ENCODE peak calls at places on chromosomes 13 and 19, in five cellular contexts. L is CD8-positive, alpha-beta memory T cell; Q is heart right ventricle; G is pancreas; A is lower lobe of right lung. K is an unnamed sample. For H3K4me1, the result is how much of the 10 kb centered on the place peaks cover.

GRCh38 chr13:95418946-95419345 is 117.7 kb upstream of the ABCC4 start:
- DNase-seq in L (no peak), Q (no peak), G (no peak), A (no peak), K (no peak)

GRCh38 chr19:12967907-12968306 is 1.5 kb upstream of the DAND5 start:
- DNase-seq in L (no peak), Q (no peak), G (no peak), A (no peak), K (no peak)

GRCh38 chr13:74438911-74439310 is 304.7 kb upstream of the KLF12 start:
- DNase-seq in L (no peak), Q (no peak), G (no peak), A (no peak), K (no peak)

GRCh38 chr19:39502640-39503417 is 4.1 kb downstream of the DLL3 start:
- DNase-seq in L (peak), Q (peak), G (no peak), A (peak), K (peak)

GRCh38 chr13:45119469-45119989 is 781 bp upstream of the GTF2F2 start:
- DNase-seq in L (peak), Q (no peak), G (no peak), A (no peak), K (peak)

GRCh38 chr13:32330438-32330837 is 15.1 kb downstream of the BRCA2 start:
- DNase-seq in L (no peak), Q (no peak), G (no peak), A (no peak), K (no peak)

GRCh38 chr13:42720116-42720857 is 61.1 kb upstream of the FAM216B start:
- DNase-seq in L (no peak), Q (no peak), G (peak), A (no peak), K (no peak)

GRCh38 chr13:63120883-63121282 is 1705.2 kb upstream of the PCDH20 start:
- DNase-seq in L (no peak), Q (no peak), G (no peak), A (no peak), K (no peak)

GRCh38 chr13:79481685-79482052 is 714 bp downstream of the NDFIP2 start:
- DNase-seq in L (peak), Q (no peak), G (peak), A (no peak), K (peak)

GRCh38 chr19:10625762-10626138 is 397 bp downstream of the SLC44A2 start:
- DNase-seq in L (no peak), Q (no peak), G (no peak), A (no peak), K (no peak)

GRCh38 chr13:64471916-64472315 is 2758.2 kb downstream of the PCDH9 start:
- DNase-seq in L (no peak), Q (no peak), G (no peak), A (no peak), K (no peak)

GRCh38 chr13:30133976-30134375 is 173.4 kb downstream of the KATNAL1 start:
- DNase-seq in L (no peak), Q (no peak), G (no peak), A (no peak), K (no peak)

GRCh38 chr13:39688699-39689405 is 33.4 kb downstream of the COG6 start:
- DNase-seq in L (no peak), Q (no peak), G (no peak), A (no peak), K (no peak)

GRCh38 chr19:3178377-3178972 is at the start of gene S1PR4:
- DNase-seq in L (peak), Q (no peak), G (no peak), A (peak), K (peak)

GRCh38 chr13:106391271-106391670 is 144.2 kb downstream of the EFNB2 start:
- DNase-seq in L (no peak), Q (no peak), G (no peak), A (no peak), K (no peak)

GRCh38 chr19:15371786-15372380 is 7.7 kb downstream of the AKAP8 start:
- DNase-seq in L (no peak), Q (no peak), G (no peak), A (no peak), K (no peak)

GRCh38 chr19:15372470-15372869 is 7.1 kb downstream of the AKAP8 start:
- DNase-seq in L (no peak), Q (no peak), G (no peak), A (no peak), K (no peak)

GRCh38 chr19:15372891-15373301 is 6.7 kb downstream of the AKAP8 start:
- DNase-seq in L (no peak), Q (no peak), G (no peak), A (no peak), K (no peak)

GRCh38 chr19:15369594-15369891 is 10.0 kb downstream of the AKAP8 start:
- DNase-seq in L (no peak), Q (no peak), G (no peak), A (no peak), K (no peak)

GRCh38 chr19:15371119-15371518 is 8.5 kb downstream of the AKAP8 start:
- DNase-seq in L (no peak), Q (no peak), G (no peak), A (no peak), K (no peak)
- H3K4me1 ChIP-seq in L (under half), Q (half or more), G (under half), A (under half), K (under half)

GRCh38 chr19:1254530-1255185 is 6.3 kb downstream of the MIDN start:
- DNase-seq in L (no peak), Q (no peak), G (no peak), A (no peak), K (no peak)
- H3K4me1 ChIP-seq in L (half or more), Q (half or more), G (under half), A (half or more), K (under half)

GRCh38 chr19:20321139-20321656 is 154.2 kb downstream of the ZNF486 start:
- DNase-seq in L (no peak), Q (no peak), G (peak), A (no peak), K (no peak)

DNA sequence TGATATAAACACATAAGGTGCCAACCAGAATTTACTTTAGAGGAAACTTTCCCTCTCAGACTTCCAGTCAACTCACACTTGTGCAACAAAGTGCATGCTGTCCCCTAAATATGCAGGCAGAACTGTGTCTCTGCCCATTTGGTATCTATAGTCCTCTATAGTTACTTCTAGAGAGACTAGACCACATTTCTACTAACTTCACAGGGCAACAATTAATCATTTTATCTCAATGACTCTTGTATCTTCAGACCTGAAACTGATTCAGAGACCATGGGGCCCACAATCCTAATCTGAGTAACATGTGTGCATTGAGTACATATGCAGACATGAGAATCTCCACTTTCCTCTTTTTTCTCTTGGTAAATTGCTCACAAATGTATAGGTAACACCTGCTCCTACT is 158.1 kb downstream of the ZNF486 start:
- DNase-seq in L (no peak), Q (no peak), G (no peak), A (no peak), K (no peak)
- H3K4me1 ChIP-seq in L (under half), Q (under half), G (under half), A (under half), K (under half)

GRCh38 chr13:27966641-27967202 is 2.4 kb downstream of the CDX2 start:
- DNase-seq in L (no peak), Q (no peak), G (no peak), A (no peak), K (no peak)
- H3K4me1 ChIP-seq in L (under half), Q (under half), G (under half), A (under half), K (under half)

GRCh38 chr19:40806385-40807146 is 7.6 kb downstream of the EGLN2 start:
- DNase-seq in L (peak), Q (peak), G (peak), A (peak), K (peak)
- H3K4me1 ChIP-seq in L (half or more), Q (half or more), G (under half), A (half or more), K (half or more)

DNA sequence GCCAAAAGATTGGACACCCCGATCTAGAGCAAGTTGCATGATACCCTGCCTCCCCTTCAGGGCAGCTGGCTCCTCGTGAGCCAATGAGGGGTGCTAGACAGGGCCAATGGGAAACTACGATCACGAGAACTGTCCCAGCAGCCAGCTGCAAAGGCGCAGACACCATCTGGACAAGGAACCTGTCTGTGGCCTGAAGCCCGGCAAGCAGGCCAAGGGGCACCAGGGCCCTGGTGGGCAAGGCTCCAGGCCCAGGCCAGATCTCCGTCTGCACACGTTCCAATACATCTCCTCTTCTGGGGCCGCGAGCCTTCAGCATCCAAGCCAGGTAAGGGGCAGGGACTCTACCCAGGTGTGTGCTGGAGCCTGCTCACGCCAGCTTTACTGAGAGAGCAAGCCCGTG is 20.2 kb downstream of the MED26 start:
- DNase-seq in L (no peak), Q (no peak), G (no peak), A (no peak), K (no peak)
- H3K4me1 ChIP-seq in L (under half), Q (half or more), G (under half), A (half or more), K (under half)

K was measured in naive thymus-derived CD4-positive, alpha-beta T cell.